ENCODE peak calls at places on chromosomes 3 and 15, in seven cellular contexts. Y, G, V, T, B, O and P are unnamed samples. For H3K4me1, the result is how much of the 10 kb centered on the place peaks cover.

GRCh38 chr3:164094546-164094945 is 983.8 kb downstream of the SI start:
- DNase-seq in Y (no peak), G (no peak), V (no peak), T (no peak), B (no peak), O (no peak), P (no peak)

GRCh38 chr15:48266029-48266428 is 59.9 kb downstream of the SLC12A1 start:
- DNase-seq in Y (no peak), G (no peak), V (no peak), T (no peak), B (no peak), O (no peak), P (no peak)

GRCh38 chr3:195388380-195388779 is 54.4 kb downstream of the ACAP2 start:
- DNase-seq in Y (no peak), G (no peak), V (no peak), T (no peak), B (no peak), O (no peak), P (no peak)

GRCh38 chr3:183098538-183099025 is 714 bp downstream of the MCCC1 start:
- DNase-seq in Y (no peak), G (no peak), V (no peak), T (no peak), B (no peak), O (no peak), P (no peak)

GRCh38 chr3:182248349-182248880 is 536.7 kb downstream of the SOX2 start:
- DNase-seq in Y (no peak), G (no peak), V (no peak), T (no peak), B (no peak), O (no peak), P (no peak)

GRCh38 chr3:101950985-101951733 is 101.8 kb downstream of the NFKBIZ start:
- DNase-seq in Y (no peak), G (no peak), V (peak), T (no peak), B (no peak), O (no peak), P (no peak)

GRCh38 chr15:45664451-45664850 is 29.6 kb downstream of the SQOR start:
- DNase-seq in Y (no peak), G (no peak), V (no peak), T (no peak), B (no peak), O (peak), P (no peak)

GRCh38 chr3:114308830-114309229 is 15.0 kb downstream of the TIGIT start:
- DNase-seq in Y (no peak), G (no peak), V (no peak), T (no peak), B (no peak), O (no peak), P (no peak)

GRCh38 chr15:85704021-85704420 is 90.7 kb downstream of the KLHL25 start:
- DNase-seq in Y (no peak), G (no peak), V (no peak), T (no peak), B (no peak), O (peak), P (no peak)

GRCh38 chr3:38157562-38157961 is 7.8 kb upstream of the OXSR1 start:
- DNase-seq in Y (no peak), G (no peak), V (no peak), T (no peak), B (no peak), O (no peak), P (no peak)

GRCh38 chr15:63596666-63597032 is 538 bp upstream of the FBXL22 start:
- DNase-seq in Y (no peak), G (no peak), V (no peak), T (no peak), B (no peak), O (peak), P (no peak)

GRCh38 chr15:100786901-100787566 is 92.6 kb upstream of the ALDH1A3 start:
- DNase-seq in Y (peak), G (no peak), V (no peak), T (peak), B (no peak), O (no peak), P (no peak)

GRCh38 chr3:178551916-178552321 is 15.7 kb downstream of the KCNMB2 start:
- DNase-seq in Y (no peak), G (no peak), V (peak), T (no peak), B (no peak), O (peak), P (no peak)

GRCh38 chr15:26460165-26460564 is 312.7 kb downstream of the GABRB3 start:
- DNase-seq in Y (no peak), G (no peak), V (no peak), T (no peak), B (no peak), O (no peak), P (no peak)

GRCh38 chr3:126908752-126909275 is 74.1 kb upstream of the PLXNA1 start:
- DNase-seq in Y (no peak), G (no peak), V (no peak), T (no peak), B (no peak), O (no peak), P (no peak)

GRCh38 chr3:119245778-119246177 is 5.1 kb upstream of the B4GALT4 start:
- DNase-seq in Y (no peak), G (peak), V (no peak), T (no peak), B (no peak), O (no peak), P (no peak)

GRCh38 chr3:17079933-17080332 is 195.2 kb downstream of the PLCL2 start:
- DNase-seq in Y (no peak), G (no peak), V (no peak), T (no peak), B (no peak), O (no peak), P (no peak)

GRCh38 chr3:72816843-72817485 is 31.3 kb downstream of the SHQ1 start:
- DNase-seq in Y (no peak), G (no peak), V (no peak), T (no peak), B (no peak), O (no peak), P (no peak)

GRCh38 chr15:57323806-57324589 is 52.3 kb upstream of the CGNL1 start:
- DNase-seq in Y (no peak), G (peak), V (no peak), T (no peak), B (peak), O (peak), P (no peak)

GRCh38 chr3:43071313-43071893 is 34.5 kb downstream of the POMGNT2 start:
- DNase-seq in Y (peak), G (no peak), V (no peak), T (no peak), B (no peak), O (no peak), P (no peak)

GRCh38 chr3:39101022-39101689 is 6.3 kb downstream of the GORASP1 start:
- DNase-seq in Y (no peak), G (peak), V (peak), T (no peak), B (peak), O (no peak), P (peak)

GRCh38 chr15:42544858-42545629 is 3.5 kb downstream of the LRRC57 start:
- DNase-seq in Y (no peak), G (no peak), V (no peak), T (no peak), B (no peak), O (no peak), P (no peak)

GRCh38 chr3:68832680-68833079 is 99.7 kb downstream of the TAFA4 start:
- DNase-seq in Y (no peak), G (no peak), V (no peak), T (no peak), B (no peak), O (no peak), P (no peak)

GRCh38 chr15:53976844-53977392 is 1.3 kb upstream of the UNC13C start:
- DNase-seq in Y (no peak), G (no peak), V (no peak), T (no peak), B (no peak), O (no peak), P (peak)

GRCh38 chr3:126121632-126122031 is 37.7 kb upstream of the SLC41A3 start:
- DNase-seq in Y (no peak), G (no peak), V (no peak), T (no peak), B (no peak), O (no peak), P (peak)

GRCh38 chr3:194806991-194807685 is 121.5 kb downstream of the FAM43A start:
- DNase-seq in Y (no peak), G (no peak), V (no peak), T (no peak), B (no peak), O (no peak), P (no peak)

GRCh38 chr3:42005426-42005825 is 43.5 kb upstream of the ULK4 start:
- DNase-seq in Y (no peak), G (no peak), V (no peak), T (no peak), B (no peak), O (no peak), P (no peak)

GRCh38 chr3:119562307-119562961 is 3.0 kb upstream of the CD80 start:
- DNase-seq in Y (no peak), G (peak), V (no peak), T (no peak), B (no peak), O (no peak), P (no peak)

GRCh38 chr3:167874667-167875372 is 139.3 kb downstream of the SERPINI1 start:
- DNase-seq in Y (no peak), G (no peak), V (no peak), T (no peak), B (no peak), O (peak), P (no peak)

GRCh38 chr15:60390931-60391501 is 6.8 kb downstream of the ANXA2 start:
- DNase-seq in Y (peak), G (peak), V (peak), T (no peak), B (no peak), O (peak), P (no peak)
- H3K4me1 ChIP-seq in Y (under half), G (half or more), V (half or more), T (half or more), B (half or more), O (half or more), P (under half)

DNA sequence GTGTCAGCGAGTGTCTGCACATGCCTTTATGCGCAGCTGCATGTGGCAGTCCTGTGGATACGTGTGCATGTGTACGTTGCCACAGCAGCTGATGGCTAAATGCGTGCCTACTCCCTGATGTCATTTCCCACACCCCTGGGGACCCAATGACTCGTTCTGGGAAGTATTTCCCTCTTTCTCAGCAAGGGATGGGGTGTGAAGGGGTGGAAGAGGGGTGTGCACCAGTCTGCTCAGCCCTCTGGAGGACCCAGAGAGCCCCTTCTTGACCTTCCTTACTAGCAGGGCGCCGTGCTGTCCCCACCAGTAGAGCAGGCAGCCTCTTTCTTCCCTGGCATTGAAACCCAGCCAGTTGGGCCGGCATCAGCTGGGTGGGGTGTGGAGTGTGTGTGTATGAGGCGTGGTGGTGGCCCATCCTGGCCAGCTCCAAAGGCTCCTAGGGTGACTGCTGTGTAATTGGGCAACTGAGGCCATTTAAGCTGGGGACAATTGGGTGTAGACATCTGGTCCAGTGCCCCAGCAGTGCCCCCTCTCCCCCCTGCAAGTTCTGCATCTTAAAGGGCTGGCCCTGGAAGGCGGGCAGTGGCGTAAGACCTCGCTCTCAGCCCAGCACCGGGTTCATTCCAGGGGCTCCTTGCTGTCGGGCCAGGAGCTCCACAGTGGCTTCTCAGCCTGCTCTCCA is 19.2 kb downstream of the SNX33 start:
- DNase-seq in Y (peak), G (no peak), V (peak), T (no peak), B (peak), O (peak), P (no peak)
- H3K4me1 ChIP-seq in Y (under half), G (under half), V (under half), T (under half), B (half or more), O (under half), P (under half)

GRCh38 chr3:63981980-63982379 is 41.3 kb downstream of the PSMD6 start:
- DNase-seq in Y (no peak), G (no peak), V (no peak), T (no peak), B (no peak), O (no peak), P (no peak)

GRCh38 chr3:63979093-63979492 is 44.2 kb downstream of the PSMD6 start:
- DNase-seq in Y (no peak), G (no peak), V (no peak), T (no peak), B (no peak), O (peak), P (no peak)

GRCh38 chr3:63977893-63978292 is 45.4 kb downstream of the PSMD6 start:
- DNase-seq in Y (no peak), G (no peak), V (no peak), T (no peak), B (no peak), O (no peak), P (no peak)

GRCh38 chr3:63980830-63981498 is 42.3 kb downstream of the PSMD6 start:
- DNase-seq in Y (no peak), G (no peak), V (no peak), T (no peak), B (no peak), O (no peak), P (peak)

GRCh38 chr3:63980019-63980418 is 43.3 kb downstream of the PSMD6 start:
- DNase-seq in Y (no peak), G (no peak), V (no peak), T (no peak), B (no peak), O (no peak), P (no peak)
- H3K4me1 ChIP-seq in Y (under half), G (under half), V (under half), T (under half), B (under half), O (under half), P (half or more)

GRCh38 chr3:149371001-149371722 is 6.3 kb downstream of the TM4SF1 start:
- DNase-seq in Y (no peak), G (no peak), V (peak), T (no peak), B (no peak), O (peak), P (no peak)
- H3K4me1 ChIP-seq in Y (under half), G (under half), V (half or more), T (under half), B (half or more), O (under half), P (half or more)